ENCODE peak calls at places on chromosomes 1 and 21, in five cellular contexts. B is renal cortical epithelial cell; A is RPMI8226; Y is left ventricle myocardium superior; O is stimulated activated naive CD4-positive, alpha-beta T cell. C is an unnamed sample.

GRCh38 chr1:22972760-22973159 is at the start of gene LACTBL1:
- DNase-seq in B (no peak), A (no peak), Y (no peak), O (no peak), C (no peak)

GRCh38 chr1:245704765-245705164 is 550.0 kb downstream of the KIF26B start:
- DNase-seq in B (peak), A (no peak), Y (no peak), O (no peak), C (no peak)

GRCh38 chr1:27727126-27727525 is 1.4 kb downstream of the FAM76A start:
- DNase-seq in B (peak), A (no peak), Y (no peak), O (no peak), C (no peak)

GRCh38 chr1:92479587-92479986 is 7.1 kb downstream of the GFI1 start:
- DNase-seq in B (no peak), A (no peak), Y (no peak), O (no peak), C (no peak)

GRCh38 chr1:168386949-168387586 is 106.4 kb downstream of the TBX19 start:
- DNase-seq in B (peak), A (peak), Y (peak), O (peak), C (peak)

GRCh38 chr21:17911628-17912027 is 92.5 kb upstream of the C21orf91 start:
- DNase-seq in B (no peak), A (no peak), Y (no peak), O (no peak), C (no peak)

GRCh38 chr1:29986986-29987385 is 736.4 kb downstream of the MATN1 start:
- DNase-seq in B (no peak), A (no peak), Y (no peak), O (no peak), C (no peak)

GRCh38 chr1:199335496-199335895 is 692.0 kb upstream of the NR5A2 start:
- DNase-seq in B (no peak), A (no peak), Y (no peak), O (no peak), C (no peak)

GRCh38 chr1:178645157-178645825 is 79.8 kb upstream of the RALGPS2 start:
- DNase-seq in B (no peak), A (no peak), Y (no peak), O (no peak), C (no peak)

GRCh38 chr1:93304716-93305138 is 41.0 kb upstream of the DR1 start:
- DNase-seq in B (peak), A (peak), Y (no peak), O (peak), C (peak)

GRCh38 chr21:31117046-31117916 is 79.0 kb upstream of the KRTAP19-8 start:
- DNase-seq in B (peak), A (no peak), Y (no peak), O (no peak), C (no peak)

GRCh38 chr1:190754769-190755168 is 277.1 kb upstream of the BRINP3 start:
- DNase-seq in B (peak), A (no peak), Y (no peak), O (no peak), C (no peak)

GRCh38 chr1:15455522-15455921 is 1.0 kb upstream of the CELA2A start:
- DNase-seq in B (peak), A (peak), Y (no peak), O (no peak), C (no peak)

GRCh38 chr1:224700915-224701531 is 84.9 kb downstream of the CNIH3 start:
- DNase-seq in B (no peak), A (peak), Y (no peak), O (no peak), C (peak)

GRCh38 chr1:18955116-18955441 is 1.4 kb downstream of the IFFO2 start:
- DNase-seq in B (peak), A (peak), Y (no peak), O (no peak), C (no peak)

GRCh38 chr1:203672354-203672753 is 45.7 kb downstream of the ATP2B4 start:
- DNase-seq in B (no peak), A (no peak), Y (peak), O (no peak), C (no peak)

GRCh38 chr1:8194481-8195227 is 123.3 kb upstream of the SLC45A1 start:
- DNase-seq in B (no peak), A (no peak), Y (peak), O (no peak), C (no peak)

GRCh38 chr1:12555411-12556367 is 62.3 kb downstream of the DHRS3 start:
- DNase-seq in B (no peak), A (no peak), Y (no peak), O (no peak), C (no peak)